ENCODE peak calls at places on chromosomes 7 and 10, in four cellular contexts. O is endothelial cell of umbilical vein, A is PC-3, E is neural progenitor cell. Z is an unnamed sample.

GRCh38 chr10:7953447-7953846 is 101.0 kb upstream of the GATA3 start:
- DNase-seq in O (no peak), A (no peak), E (no peak), Z (no peak)

GRCh38 chr7:16739863-16740622 is 13.5 kb upstream of the TSPAN13 start:
- DNase-seq in O (peak; percentile 88), A (peak; percentile 92), E (no peak), Z (peak; percentile 73)

GRCh38 chr7:119175916-119176627 is 951.6 kb downstream of the ANKRD7 start:
- DNase-seq in O (peak; percentile 34), A (peak; percentile 79), E (peak; percentile 94), Z (peak; percentile 38)

GRCh38 chr10:79436850-79437103 is 8.6 kb downstream of the ZCCHC24 start:
- DNase-seq in O (no peak), A (no peak), E (no peak), Z (no peak)

GRCh38 chr7:101581891-101582290 is 47.2 kb downstream of the MYL10 start:
- DNase-seq in O (no peak), A (no peak), E (no peak), Z (no peak)

GRCh38 chr10:79347894-79348639 is 798 bp downstream of the PPIF start:
- DNase-seq in O (peak; percentile 57), A (peak; percentile 90), E (peak; percentile 29), Z (peak; percentile 50)

GRCh38 chr7:17690030-17690429 is 250.3 kb downstream of the SNX13 start:
- DNase-seq in O (no peak), A (peak; percentile 61), E (no peak), Z (peak; percentile 63)

GRCh38 chr10:21180604-21181003 is 283.5 kb upstream of the NEBL start:
- DNase-seq in O (no peak), A (no peak), E (no peak), Z (no peak)

GRCh38 chr10:115829501-115830215 is 443.3 kb downstream of the GFRA1 start:
- DNase-seq in O (no peak), A (no peak), E (peak; percentile 7), Z (no peak)

GRCh38 chr7:584122-584465 is 64.4 kb upstream of the PDGFA start:
- DNase-seq in O (no peak), A (no peak), E (no peak), Z (no peak)

GRCh38 chr10:120456626-120457430 is at the start of gene PLPP4:
- DNase-seq in O (peak; percentile 72), A (peak; percentile 53), E (peak; percentile 78), Z (no peak)

GRCh38 chr7:114081606-114082425 is 163.0 kb upstream of the PPP1R3A start:
- DNase-seq in O (peak; percentile 80), A (peak; percentile 70), E (peak; percentile 47), Z (peak; percentile 51)

GRCh38 chr7:112995091-112995824 is 91.4 kb downstream of the GPR85 start:
- DNase-seq in O (no peak), A (peak; percentile 50), E (no peak), Z (no peak)

GRCh38 chr10:102735065-102735562 is 8.6 kb upstream of the WBP1L start:
- DNase-seq in O (no peak), A (no peak), E (peak; percentile 17), Z (no peak)

GRCh38 chr7:10577866-10578374 is 395.8 kb upstream of the PHF14 start:
- DNase-seq in O (no peak), A (no peak), E (no peak), Z (no peak)

GRCh38 chr10:119203006-119203405 is 4.4 kb upstream of the GRK5 start:
- DNase-seq in O (peak; percentile 86), A (peak; percentile 64), E (no peak), Z (peak; percentile 57)

GRCh38 chr10:36888925-36889573 is 236.3 kb upstream of the ANKRD30A start:
- DNase-seq in O (peak; percentile 13), A (peak; percentile 96), E (peak; percentile 65), Z (no peak)

GRCh38 chr10:65708057-65708456 is 1217.8 kb upstream of the LRRTM3 start:
- DNase-seq in O (no peak), A (no peak), E (no peak), Z (no peak)

GRCh38 chr7:26992670-26993069 is 103.1 kb downstream of the HOXA1 start:
- DNase-seq in O (no peak), A (no peak), E (no peak), Z (peak; percentile 19)

GRCh38 chr7:146262527-146262926 is 145.9 kb downstream of the CNTNAP2 start:
- DNase-seq in O (no peak), A (no peak), E (no peak), Z (no peak)

GRCh38 chr7:64656489-64656888 is 9.4 kb upstream of the ZNF107 start:
- DNase-seq in O (no peak), A (no peak), E (no peak), Z (no peak)

GRCh38 chr7:104012815-104013214 is 23.4 kb upstream of the RELN start:
- DNase-seq in O (no peak), A (no peak), E (no peak), Z (no peak)

GRCh38 chr7:42080831-42081230 is 156.2 kb downstream of the GLI3 start:
- DNase-seq in O (no peak), A (no peak), E (no peak), Z (no peak)

GRCh38 chr10:102509387-102509786 is 5.6 kb downstream of the SUFU start:
- DNase-seq in O (peak; percentile 61), A (peak; percentile 73), E (no peak), Z (peak; percentile 91)

GRCh38 chr10:87761892-87762291 is 56.1 kb downstream of the ATAD1 start:
- DNase-seq in O (peak; percentile 47), A (peak; percentile 65), E (no peak), Z (peak; percentile 37)

GRCh38 chr7:65250216-65250615 is 123.4 kb upstream of the ZNF92 start:
- DNase-seq in O (no peak), A (no peak), E (no peak), Z (no peak)

GRCh38 chr10:48742891-48743845 is 58.5 kb downstream of the WDFY4 start:
- DNase-seq in O (no peak), A (no peak), E (peak; percentile 11), Z (no peak)

DNA sequence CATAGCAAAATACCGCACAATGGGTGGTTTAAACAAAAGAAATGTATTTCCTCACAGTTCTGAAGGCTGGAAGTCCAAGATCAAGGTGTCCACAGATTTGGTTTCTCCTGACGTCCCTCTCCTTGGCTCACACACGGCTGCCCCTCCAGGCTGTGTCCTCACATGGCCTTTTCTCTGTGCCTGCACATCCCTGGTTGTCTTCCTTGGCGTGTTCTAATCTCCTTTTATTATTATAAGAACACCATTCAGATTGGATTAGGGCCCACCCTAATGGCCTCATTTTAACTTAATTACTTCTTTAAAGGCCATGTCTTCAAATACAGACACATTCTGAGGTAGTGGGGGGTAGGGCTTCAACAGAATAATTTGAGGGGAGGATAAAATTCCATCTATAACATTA is 87.9 kb downstream of the FZD1 start:
- DNase-seq in O (no peak), A (no peak), E (peak; percentile 60), Z (no peak)
- H4K20me1 ChIP-seq in O (no peaks in the 10 kb centered on the region), A (no peaks in the 10 kb centered on the region), E (no peaks in the 10 kb centered on the region), Z (no peaks in the 10 kb centered on the region)

DNA sequence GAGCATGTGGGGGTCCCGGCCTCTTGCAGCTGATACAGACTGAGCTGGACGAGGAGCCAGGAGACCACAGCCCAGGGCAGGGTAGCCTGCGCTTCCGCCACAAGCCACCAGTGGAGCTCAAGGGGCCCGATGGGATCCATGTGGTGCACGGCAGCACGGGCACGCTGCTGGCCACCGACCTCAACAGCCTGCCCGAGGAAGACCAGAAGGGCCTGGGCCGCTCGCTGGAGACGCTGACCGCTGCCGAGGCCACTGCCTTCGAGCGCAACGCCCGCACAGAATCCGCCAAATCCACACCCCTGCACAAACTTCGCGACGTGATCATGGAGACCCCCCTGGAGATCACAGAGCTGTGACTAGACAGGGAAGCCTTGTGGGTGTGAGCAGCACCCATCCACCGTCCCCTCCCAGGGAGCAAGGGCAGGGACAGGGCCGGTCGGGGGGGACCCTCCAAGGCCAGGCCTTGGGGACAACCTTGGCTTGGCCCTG is 36.1 kb downstream of the PSAP start:
- DNase-seq in O (no peak), A (no peak), E (peak; percentile 26), Z (no peak)
- H4K20me1 ChIP-seq in O (no peaks in the 10 kb centered on the region), A (no peaks in the 10 kb centered on the region), E (peaks cover 7% of the 10 kb centered on the region), Z (peaks cover 3% of the 10 kb centered on the region)

GRCh38 chr7:131517218-131517923 is 39.1 kb downstream of the PODXL start:
- DNase-seq in O (no peak), A (no peak), E (no peak), Z (no peak)
- H4K20me1 ChIP-seq in O (no peaks in the 10 kb centered on the region), A (peaks cover 5% of the 10 kb centered on the region), E (peaks cover 2% of the 10 kb centered on the region), Z (peaks cover 4% of the 10 kb centered on the region)

GRCh38 chr7:35817181-35817580 is 16.3 kb downstream of the SEPTIN7 start:
- DNase-seq in O (no peak), A (no peak), E (no peak), Z (no peak)

GRCh38 chr7:35819310-35819709 is 18.5 kb downstream of the SEPTIN7 start:
- DNase-seq in O (no peak), A (no peak), E (no peak), Z (no peak)

GRCh38 chr7:35818513-35818912 is 17.7 kb downstream of the SEPTIN7 start:
- DNase-seq in O (no peak), A (no peak), E (no peak), Z (no peak)

GRCh38 chr7:35817930-35818329 is 17.1 kb downstream of the SEPTIN7 start:
- DNase-seq in O (no peak), A (no peak), E (no peak), Z (no peak)

GRCh38 chr7:35816514-35816913 is 15.7 kb downstream of the SEPTIN7 start:
- DNase-seq in O (no peak), A (no peak), E (no peak), Z (no peak)
- H4K20me1 ChIP-seq in O (peaks cover 28% of the 10 kb centered on the region), A (peaks cover 12% of the 10 kb centered on the region), E (peaks cover 6% of the 10 kb centered on the region), Z (peaks cover 11% of the 10 kb centered on the region)

GRCh38 chr7:130973637-130974036 is 239.6 kb upstream of the KLF14 start:
- DNase-seq in O (no peak), A (no peak), E (no peak), Z (no peak)
- H4K20me1 ChIP-seq in O (no peaks in the 10 kb centered on the region), A (no peaks in the 10 kb centered on the region), E (no peaks in the 10 kb centered on the region), Z (peaks cover 5% of the 10 kb centered on the region)

GRCh38 chr7:121739465-121739864 is 133.5 kb upstream of the PTPRZ1 start:
- DNase-seq in O (no peak), A (no peak), E (peak; percentile 67), Z (no peak)
- H4K20me1 ChIP-seq in O (no peaks in the 10 kb centered on the region), A (no peaks in the 10 kb centered on the region), E (no peaks in the 10 kb centered on the region), Z (no peaks in the 10 kb centered on the region)

DNA sequence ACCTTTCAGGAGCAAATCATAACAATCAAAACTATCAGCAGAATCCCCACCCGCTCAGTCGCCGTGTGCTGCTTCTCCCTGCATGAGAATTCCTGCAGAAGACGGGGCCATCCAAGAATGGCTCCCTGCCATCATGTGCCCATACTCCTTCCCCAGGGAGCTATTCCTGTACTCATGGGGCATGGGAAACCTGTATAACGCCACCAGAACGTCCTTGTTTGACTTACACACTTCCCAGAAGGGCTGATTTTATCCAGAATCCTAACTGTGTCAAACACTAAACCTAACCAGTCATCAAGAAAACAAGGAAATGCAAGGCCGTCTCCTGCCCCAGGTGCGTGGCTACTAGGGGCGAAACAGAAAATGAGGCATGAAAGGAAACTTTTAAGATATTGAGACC is 16.0 kb downstream of the DIP2C start:
- DNase-seq in O (no peak), A (no peak), E (no peak), Z (no peak)
- H4K20me1 ChIP-seq in O (no peaks in the 10 kb centered on the region), A (no peaks in the 10 kb centered on the region), E (peaks cover 81% of the 10 kb centered on the region), Z (no peaks in the 10 kb centered on the region)